ENCODE peak calls at places on chromosomes 16 and 17, in seven cellular contexts. P is NAMALWA; K is retina; R is hypothalamus; Q is activated CD4-positive, CD25-positive, alpha-beta regulatory T cell; G is WTC11; H is left ventricle myocardium inferior. J is an unnamed sample.

GRCh38 chr17:13395346-13395745 is 206.4 kb downstream of the HS3ST3A1 start:
- DNase-seq in K (peak), P (no peak), R (no peak), Q (no peak), G (no peak), H (no peak), J (no peak)

GRCh38 chr17:72600934-72601333 is 480.1 kb downstream of the SOX9 start:
- DNase-seq in P (no peak), K (no peak), Q (no peak), H (no peak), R (no peak), G (no peak), J (no peak)

GRCh38 chr16:58348986-58349385 is 43.3 kb upstream of the GINS3 start:
- DNase-seq in R (no peak), K (no peak), G (no peak), P (no peak), Q (no peak), H (no peak), J (no peak)

GRCh38 chr17:72666519-72666874 is 426.0 kb downstream of the SLC39A11 start:
- DNase-seq in G (no peak), Q (no peak), H (no peak), R (no peak), K (peak), P (peak), J (no peak)

GRCh38 chr17:3845754-3846738 is at the start of gene NCBP3:
- DNase-seq in Q (peak), P (peak), R (peak), K (peak), H (peak), G (peak), J (peak)

GRCh38 chr16:58243528-58244004 is 45.7 kb upstream of the CSNK2A2 start:
- DNase-seq in K (no peak), G (no peak), H (no peak), Q (no peak), R (no peak), P (peak), J (peak)

GRCh38 chr17:43548689-43549379 is 2.7 kb upstream of the ETV4 start:
- DNase-seq in R (no peak), H (no peak), G (no peak), Q (no peak), P (no peak), K (no peak), J (no peak)

GRCh38 chr17:50660042-50660886 is 25.6 kb downstream of the ABCC3 start:
- DNase-seq in R (no peak), G (no peak), K (no peak), H (peak), P (no peak), Q (no peak), J (no peak)

GRCh38 chr16:89363621-89364393 is 126.6 kb downstream of the ANKRD11 start:
- DNase-seq in K (no peak), P (no peak), H (no peak), R (no peak), G (no peak), Q (no peak), J (peak)

GRCh38 chr16:81542609-81543570 is 98.3 kb downstream of the CMIP start:
- DNase-seq in K (no peak), P (no peak), G (no peak), H (no peak), Q (no peak), R (no peak), J (no peak)

GRCh38 chr16:24668481-24669001 is 60.9 kb upstream of the TNRC6A start:
- DNase-seq in K (no peak), R (no peak), Q (no peak), H (no peak), G (no peak), P (no peak), J (peak)

GRCh38 chr17:385195-385835 is 32.7 kb upstream of the RPH3AL start:
- DNase-seq in Q (no peak), G (peak), K (peak), P (no peak), H (peak), R (no peak), J (no peak)

GRCh38 chr17:66469890-66470289 is 167.5 kb downstream of the PRKCA start:
- DNase-seq in R (no peak), G (no peak), Q (no peak), H (no peak), P (peak), K (no peak), J (peak)

GRCh38 chr16:67155305-67156145 is 4.2 kb downstream of the TRADD start:
- DNase-seq in P (peak), R (peak), G (peak), K (peak), H (peak), Q (peak), J (peak)

GRCh38 chr16:56263711-56264608 is 72.7 kb downstream of the GNAO1 start:
- DNase-seq in G (no peak), H (peak), Q (no peak), K (peak), P (no peak), R (peak), J (no peak)